ENCODE peak calls at places on chromosomes 1 and 21, in four cellular contexts. One of them, this sample, is unnamed. For H3K36me3, the result is how much of the 10 kb centered on the place peaks cover.

GRCh38 chr1:240244968-240245628 is 153.4 kb downstream of the FMN2 start:
- DNase-seq in right atrium auricular region: no peak
- DNase-seq in lower lobe of right lung: no peak
- DNase-seq in lung: no peak
- DNase-seq in this sample: no peak

GRCh38 chr1:227766015-227766634 is 30.9 kb downstream of the SNAP47 start:
- DNase-seq in right atrium auricular region: no peak
- DNase-seq in lower lobe of right lung: peak
- DNase-seq in lung: no peak
- DNase-seq in this sample: peak

GRCh38 chr21:45747802-45748445 is 104.4 kb downstream of the PCBP3 start:
- DNase-seq in right atrium auricular region: peak
- DNase-seq in lower lobe of right lung: no peak
- DNase-seq in lung: no peak
- DNase-seq in this sample: no peak

GRCh38 chr21:16002872-16003466 is 273.2 kb downstream of the USP25 start:
- DNase-seq in right atrium auricular region: no peak
- DNase-seq in lower lobe of right lung: no peak
- DNase-seq in lung: no peak
- DNase-seq in this sample: no peak

GRCh38 chr1:41122851-41123518 is 101.5 kb upstream of the SLFNL1 start:
- DNase-seq in right atrium auricular region: no peak
- DNase-seq in lower lobe of right lung: no peak
- DNase-seq in lung: no peak
- DNase-seq in this sample: no peak

GRCh38 chr1:201882665-201883132 is 6.0 kb upstream of the SHISA4 start:
- DNase-seq in right atrium auricular region: no peak
- DNase-seq in lower lobe of right lung: no peak
- DNase-seq in lung: no peak
- DNase-seq in this sample: no peak

GRCh38 chr1:149845416-149845815 is 54.0 kb upstream of the BOLA1 start:
- DNase-seq in right atrium auricular region: no peak
- DNase-seq in lower lobe of right lung: no peak
- DNase-seq in lung: no peak
- DNase-seq in this sample: no peak

GRCh38 chr1:1087351-1088035 is 13.4 kb upstream of the RNF223 start:
- DNase-seq in right atrium auricular region: no peak
- DNase-seq in lower lobe of right lung: peak
- DNase-seq in lung: no peak
- DNase-seq in this sample: no peak

GRCh38 chr1:211951856-211952255 is 83.5 kb downstream of the INTS7 start:
- DNase-seq in right atrium auricular region: no peak
- DNase-seq in lower lobe of right lung: no peak
- DNase-seq in lung: no peak
- DNase-seq in this sample: no peak

GRCh38 chr1:10387611-10388386 is 11.1 kb upstream of the PGD start:
- DNase-seq in right atrium auricular region: peak
- DNase-seq in lower lobe of right lung: no peak
- DNase-seq in lung: no peak
- DNase-seq in this sample: peak

GRCh38 chr1:46489169-46489637 is 433 bp upstream of the DMBX1 start:
- DNase-seq in right atrium auricular region: no peak
- DNase-seq in lower lobe of right lung: no peak
- DNase-seq in lung: no peak
- DNase-seq in this sample: peak

GRCh38 chr1:41282679-41283317 is 40.7 kb upstream of the SCMH1 start:
- DNase-seq in right atrium auricular region: no peak
- DNase-seq in lower lobe of right lung: no peak
- DNase-seq in lung: no peak
- DNase-seq in this sample: no peak

GRCh38 chr1:15337656-15338402 is 71.9 kb upstream of the EFHD2 start:
- DNase-seq in right atrium auricular region: peak
- DNase-seq in lower lobe of right lung: peak
- DNase-seq in lung: no peak
- DNase-seq in this sample: no peak

GRCh38 chr1:216425577-216425976 is 2.3 kb upstream of the USH2A start:
- DNase-seq in right atrium auricular region: no peak
- DNase-seq in lower lobe of right lung: no peak
- DNase-seq in lung: no peak
- DNase-seq in this sample: no peak

GRCh38 chr1:79353224-79353623 is 346.7 kb upstream of the ADGRL4 start:
- DNase-seq in right atrium auricular region: no peak
- DNase-seq in lower lobe of right lung: no peak
- DNase-seq in lung: no peak
- DNase-seq in this sample: peak

GRCh38 chr1:6414443-6414844 is 5.3 kb downstream of the HES2 start:
- DNase-seq in right atrium auricular region: no peak
- DNase-seq in lower lobe of right lung: no peak
- DNase-seq in lung: no peak
- DNase-seq in this sample: peak

GRCh38 chr1:81800741-81801031 is at the start of gene ADGRL2:
- DNase-seq in right atrium auricular region: no peak
- DNase-seq in lower lobe of right lung: no peak
- DNase-seq in lung: peak
- DNase-seq in this sample: peak

GRCh38 chr1:115076384-115076906 is 12.9 kb downstream of the TSPAN2 start:
- DNase-seq in right atrium auricular region: no peak
- DNase-seq in lower lobe of right lung: no peak
- DNase-seq in lung: no peak
- DNase-seq in this sample: no peak

GRCh38 chr21:41289431-41289830 is 27.2 kb upstream of the FAM3B start:
- DNase-seq in right atrium auricular region: no peak
- DNase-seq in lower lobe of right lung: no peak
- DNase-seq in lung: no peak
- DNase-seq in this sample: no peak

GRCh38 chr1:164693564-164694359 is 134.8 kb downstream of the PBX1 start:
- DNase-seq in right atrium auricular region: no peak
- DNase-seq in lower lobe of right lung: no peak
- DNase-seq in lung: no peak
- DNase-seq in this sample: no peak

GRCh38 chr1:189609206-189609605 is 868.5 kb downstream of the BRINP3 start:
- DNase-seq in right atrium auricular region: no peak
- DNase-seq in lower lobe of right lung: no peak
- DNase-seq in lung: no peak
- DNase-seq in this sample: no peak

GRCh38 chr1:25815208-25816111 is 4.3 kb upstream of the MTFR1L start:
- DNase-seq in right atrium auricular region: no peak
- DNase-seq in lower lobe of right lung: no peak
- DNase-seq in lung: no peak
- DNase-seq in this sample: peak

GRCh38 chr1:63688302-63688701 is 85.5 kb upstream of the ROR1 start:
- DNase-seq in right atrium auricular region: no peak
- DNase-seq in lower lobe of right lung: no peak
- DNase-seq in lung: no peak
- DNase-seq in this sample: no peak

GRCh38 chr21:41139951-41140350 is 28.0 kb upstream of the BACE2 start:
- DNase-seq in right atrium auricular region: no peak
- DNase-seq in lower lobe of right lung: no peak
- DNase-seq in lung: no peak
- DNase-seq in this sample: no peak

GRCh38 chr1:39016604-39017171 is 9.5 kb upstream of the NDUFS5 start:
- DNase-seq in right atrium auricular region: no peak
- DNase-seq in lower lobe of right lung: no peak
- DNase-seq in lung: no peak
- DNase-seq in this sample: no peak

GRCh38 chr1:40059292-40059959 is 18.9 kb downstream of the CAP1 start:
- DNase-seq in right atrium auricular region: no peak
- DNase-seq in lower lobe of right lung: no peak
- DNase-seq in lung: no peak
- DNase-seq in this sample: no peak

GRCh38 chr21:38848187-38848609 is 42.5 kb downstream of the ETS2 start:
- DNase-seq in right atrium auricular region: no peak
- DNase-seq in lower lobe of right lung: no peak
- DNase-seq in lung: no peak
- DNase-seq in this sample: no peak

GRCh38 chr1:186236921-186237320 is 138.1 kb downstream of the TPR start:
- DNase-seq in right atrium auricular region: no peak
- DNase-seq in lower lobe of right lung: no peak
- DNase-seq in lung: no peak
- DNase-seq in this sample: no peak

GRCh38 chr21:27833298-27833697 is 866.4 kb upstream of the ADAMTS5 start:
- DNase-seq in right atrium auricular region: no peak
- DNase-seq in lower lobe of right lung: no peak
- DNase-seq in lung: no peak
- DNase-seq in this sample: no peak

GRCh38 chr1:2384941-2385481 is 6.3 kb downstream of the MORN1 start:
- DNase-seq in right atrium auricular region: no peak
- DNase-seq in lower lobe of right lung: peak
- DNase-seq in lung: no peak
- DNase-seq in this sample: peak

GRCh38 chr1:206002160-206002559 is 1.0 kb downstream of the RAB7B start:
- DNase-seq in right atrium auricular region: no peak
- DNase-seq in lower lobe of right lung: no peak
- DNase-seq in lung: no peak
- DNase-seq in this sample: no peak

GRCh38 chr1:104932030-104932915 is 1182.6 kb downstream of the AMY1C start:
- DNase-seq in right atrium auricular region: no peak
- DNase-seq in lower lobe of right lung: no peak
- DNase-seq in lung: no peak
- DNase-seq in this sample: no peak

GRCh38 chr1:3926956-3927355 is 26.9 kb upstream of the C1orf174 start:
- DNase-seq in right atrium auricular region: no peak
- DNase-seq in lower lobe of right lung: no peak
- DNase-seq in lung: no peak
- DNase-seq in this sample: no peak

GRCh38 chr1:98331232-98331631 is 330.3 kb upstream of the SNX7 start:
- DNase-seq in right atrium auricular region: no peak
- DNase-seq in lower lobe of right lung: no peak
- DNase-seq in lung: no peak
- DNase-seq in this sample: no peak

GRCh38 chr1:43979261-43979527 is 184 bp downstream of the B4GALT2 start:
- DNase-seq in right atrium auricular region: no peak
- DNase-seq in lower lobe of right lung: no peak
- DNase-seq in lung: no peak
- DNase-seq in this sample: peak

GRCh38 chr1:43978264-43978550 is 803 bp upstream of the B4GALT2 start:
- DNase-seq in right atrium auricular region: no peak
- DNase-seq in lower lobe of right lung: no peak
- DNase-seq in lung: no peak
- DNase-seq in this sample: no peak

GRCh38 chr1:43978551-43979260 is at the start of gene B4GALT2:
- DNase-seq in right atrium auricular region: no peak
- DNase-seq in lower lobe of right lung: no peak
- DNase-seq in lung: no peak
- DNase-seq in this sample: no peak

GRCh38 chr1:43976890-43977289 is 2.1 kb upstream of the B4GALT2 start:
- DNase-seq in right atrium auricular region: no peak
- DNase-seq in lower lobe of right lung: no peak
- DNase-seq in lung: no peak
- DNase-seq in this sample: no peak

DNA sequence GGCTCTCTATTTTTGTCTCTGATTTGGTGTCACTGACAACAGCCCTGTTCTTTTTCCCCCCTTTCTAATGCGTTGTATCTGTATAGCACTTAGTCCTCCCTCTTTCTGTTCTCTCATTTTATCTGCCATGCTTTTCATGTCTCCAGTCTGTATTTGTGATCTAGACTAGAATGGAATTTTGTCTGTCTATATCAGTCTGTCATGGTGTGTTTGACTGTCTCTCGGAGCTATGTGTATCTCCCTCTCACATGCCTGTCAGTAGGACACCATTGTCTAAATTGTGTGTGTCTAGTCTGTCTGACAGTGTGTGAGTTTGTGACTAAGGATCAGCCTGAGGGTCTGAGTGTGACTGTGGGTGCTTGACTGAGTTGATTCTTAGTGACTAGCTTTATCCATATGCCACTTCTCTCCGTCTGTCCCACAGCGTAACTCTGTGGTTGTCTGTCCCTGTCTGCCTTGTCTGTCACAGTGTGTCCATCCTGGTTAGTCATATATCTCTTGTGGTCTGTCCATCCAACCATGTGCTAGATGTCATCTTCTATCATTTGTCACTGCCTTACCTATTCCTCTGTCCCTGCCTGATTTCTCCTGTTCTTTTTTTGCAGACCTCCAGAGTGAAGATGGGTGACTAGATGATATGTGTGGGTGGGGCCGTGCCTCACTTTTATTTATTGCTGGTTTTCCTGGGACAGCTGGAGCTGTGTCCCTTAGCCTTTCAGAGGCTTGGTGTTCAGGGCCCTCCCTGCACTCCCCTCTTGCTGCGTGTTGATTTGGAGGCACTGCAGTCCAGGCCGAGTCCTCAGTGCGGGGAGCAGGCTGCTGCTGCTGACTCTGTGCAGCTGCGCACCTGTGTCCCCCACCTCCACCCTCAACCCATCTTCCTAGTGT is 1.4 kb upstream of the B4GALT2 start:
- DNase-seq in right atrium auricular region: no peak
- DNase-seq in lower lobe of right lung: no peak
- DNase-seq in lung: no peak
- DNase-seq in this sample: no peak
- H3K36me3 ChIP-seq in right atrium auricular region: under half
- H3K36me3 ChIP-seq in lower lobe of right lung: under half
- H3K36me3 ChIP-seq in lung: under half
- H3K36me3 ChIP-seq in this sample: under half

GRCh38 chr1:173202430-173203145 is 4.5 kb downstream of the TNFSF4 start:
- DNase-seq in right atrium auricular region: no peak
- DNase-seq in lower lobe of right lung: no peak
- DNase-seq in lung: no peak
- DNase-seq in this sample: no peak
- H3K4me3 ChIP-seq in right atrium auricular region: no peak
- H3K4me3 ChIP-seq in lower lobe of right lung: no peak
- H3K4me3 ChIP-seq in lung: no peak
- H3K4me3 ChIP-seq in this sample: no peak

DNA sequence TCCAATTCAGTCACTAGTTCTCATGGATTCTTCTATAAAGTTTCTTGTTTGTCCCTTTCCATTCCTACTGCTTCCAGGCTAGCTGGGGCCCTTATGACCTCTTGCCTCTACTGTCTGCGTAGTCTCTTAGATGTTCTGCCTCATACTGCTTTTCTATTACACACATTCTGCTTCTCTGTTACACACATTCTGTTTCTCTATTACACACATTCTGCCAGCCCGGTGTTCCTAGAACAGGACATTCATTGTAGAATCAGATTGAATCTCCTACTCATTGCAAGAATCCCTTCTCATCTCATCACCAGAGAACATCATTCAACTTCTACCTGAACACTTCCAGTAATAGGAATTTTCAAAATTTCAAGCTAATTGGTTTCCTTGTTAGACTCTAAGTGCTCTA is 69.3 kb upstream of the QSOX1 start:
- DNase-seq in right atrium auricular region: no peak
- DNase-seq in lower lobe of right lung: no peak
- DNase-seq in lung: no peak
- DNase-seq in this sample: no peak
- H3K36me3 ChIP-seq in right atrium auricular region: half or more
- H3K36me3 ChIP-seq in lower lobe of right lung: half or more
- H3K36me3 ChIP-seq in lung: under half
- H3K36me3 ChIP-seq in this sample: under half

GRCh38 chr1:7679159-7679872 is 91.8 kb upstream of the VAMP3 start:
- DNase-seq in right atrium auricular region: no peak
- DNase-seq in lower lobe of right lung: peak
- DNase-seq in lung: no peak
- DNase-seq in this sample: no peak
- H3K4me3 ChIP-seq in right atrium auricular region: peak
- H3K4me3 ChIP-seq in lower lobe of right lung: peak
- H3K4me3 ChIP-seq in lung: no peak
- H3K4me3 ChIP-seq in this sample: no peak

This sample was measured in mucosa of descending colon.